ENCODE peak calls at places on chromosomes 5 and 9, in four cellular contexts. One of them, this sample, is unnamed.

GRCh38 chr5:69288069-69288468 is 44.5 kb downstream of the CCDC125 start:
- DNase-seq in RPMI7951: no peak
- DNase-seq in KG1: no peak
- DNase-seq in pancreas: no peak
- DNase-seq in this sample: no peak

GRCh38 chr5:84383816-84384603 is 670 bp downstream of the EDIL3 start:
- DNase-seq in RPMI7951: peak
- DNase-seq in pancreas: no peak
- DNase-seq in KG1: no peak
- DNase-seq in this sample: no peak

GRCh38 chr5:133939668-133940067 is 28.8 kb downstream of the C5orf15 start:
- DNase-seq in KG1: no peak
- DNase-seq in RPMI7951: no peak
- DNase-seq in pancreas: no peak
- DNase-seq in this sample: no peak

GRCh38 chr9:92044945-92045344 is 70.3 kb downstream of the SPTLC1 start:
- DNase-seq in pancreas: no peak
- DNase-seq in KG1: no peak
- DNase-seq in RPMI7951: no peak
- DNase-seq in this sample: no peak

GRCh38 chr5:67941750-67942450 is 273.7 kb upstream of the PIK3R1 start:
- DNase-seq in pancreas: no peak
- DNase-seq in KG1: no peak
- DNase-seq in RPMI7951: peak
- DNase-seq in this sample: no peak

GRCh38 chr5:58849995-58850667 is 267.3 kb downstream of the RAB3C start:
- DNase-seq in KG1: peak
- DNase-seq in RPMI7951: peak
- DNase-seq in pancreas: peak
- DNase-seq in this sample: peak

GRCh38 chr5:1936413-1936812 is 53.7 kb upstream of the IRX4 start:
- DNase-seq in RPMI7951: no peak
- DNase-seq in pancreas: no peak
- DNase-seq in KG1: no peak
- DNase-seq in this sample: no peak

GRCh38 chr5:32159328-32160072 is 14.6 kb downstream of the GOLPH3 start:
- DNase-seq in KG1: no peak
- DNase-seq in RPMI7951: no peak
- DNase-seq in pancreas: no peak
- DNase-seq in this sample: no peak

GRCh38 chr5:150723845-150724244 is 23.0 kb upstream of the RBM22 start:
- DNase-seq in pancreas: no peak
- DNase-seq in KG1: no peak
- DNase-seq in RPMI7951: no peak
- DNase-seq in this sample: no peak

GRCh38 chr5:169706758-169707450 is 69.8 kb downstream of the DOCK2 start:
- DNase-seq in KG1: no peak
- DNase-seq in pancreas: no peak
- DNase-seq in RPMI7951: peak
- DNase-seq in this sample: no peak

GRCh38 chr9:120636194-120636957 is 56.4 kb upstream of the CDK5RAP2 start:
- DNase-seq in pancreas: no peak
- DNase-seq in RPMI7951: no peak
- DNase-seq in KG1: no peak
- DNase-seq in this sample: no peak

GRCh38 chr5:104265531-104266130 is 703.0 kb upstream of the NUDT12 start:
- DNase-seq in pancreas: no peak
- DNase-seq in KG1: no peak
- DNase-seq in RPMI7951: peak
- DNase-seq in this sample: no peak

GRCh38 chr5:77316871-77317661 is 106.6 kb downstream of the PDE8B start:
- DNase-seq in RPMI7951: peak
- DNase-seq in KG1: no peak
- DNase-seq in pancreas: no peak
- DNase-seq in this sample: no peak

GRCh38 chr5:81590498-81591384 is 160.2 kb downstream of the SSBP2 start:
- DNase-seq in KG1: no peak
- DNase-seq in RPMI7951: no peak
- DNase-seq in pancreas: no peak
- DNase-seq in this sample: no peak

GRCh38 chr5:131381792-131382191 is 117.9 kb downstream of the CDC42SE2 start:
- DNase-seq in RPMI7951: no peak
- DNase-seq in pancreas: no peak
- DNase-seq in KG1: no peak
- DNase-seq in this sample: no peak

GRCh38 chr5:142475102-142475501 is 150.3 kb upstream of the SPRY4 start:
- DNase-seq in KG1: no peak
- DNase-seq in pancreas: no peak
- DNase-seq in RPMI7951: peak
- DNase-seq in this sample: no peak

GRCh38 chr9:77514886-77515711 is 133.0 kb downstream of the GNA14 start:
- DNase-seq in pancreas: no peak
- DNase-seq in RPMI7951: peak
- DNase-seq in KG1: peak
- DNase-seq in this sample: no peak

GRCh38 chr9:71384343-71384742 is 262.9 kb upstream of the TRPM3 start:
- DNase-seq in pancreas: no peak
- DNase-seq in RPMI7951: no peak
- DNase-seq in KG1: no peak
- DNase-seq in this sample: no peak

GRCh38 chr5:160315968-160316367 is 3.6 kb upstream of the CCNJL start:
- DNase-seq in pancreas: no peak
- DNase-seq in RPMI7951: peak
- DNase-seq in KG1: no peak
- DNase-seq in this sample: peak

GRCh38 chr9:130330202-130330601 is 64.6 kb downstream of the HMCN2 start:
- DNase-seq in KG1: no peak
- DNase-seq in RPMI7951: no peak
- DNase-seq in pancreas: no peak
- DNase-seq in this sample: no peak

GRCh38 chr5:78235289-78235688 is 59.2 kb downstream of the AP3B1 start:
- DNase-seq in KG1: no peak
- DNase-seq in pancreas: no peak
- DNase-seq in RPMI7951: no peak
- DNase-seq in this sample: no peak

GRCh38 chr5:40166757-40167156 is 513.0 kb upstream of the PTGER4 start:
- DNase-seq in KG1: no peak
- DNase-seq in pancreas: no peak
- DNase-seq in RPMI7951: peak
- DNase-seq in this sample: no peak

GRCh38 chr5:161719157-161719556 is 33.6 kb downstream of the GABRA6 start:
- DNase-seq in pancreas: no peak
- DNase-seq in RPMI7951: no peak
- DNase-seq in KG1: no peak
- DNase-seq in this sample: no peak

GRCh38 chr5:109062669-109063068 is 315.0 kb downstream of the FER start:
- DNase-seq in KG1: no peak
- DNase-seq in RPMI7951: no peak
- DNase-seq in pancreas: no peak
- DNase-seq in this sample: no peak

GRCh38 chr9:78954286-78954685 is 617.5 kb upstream of the TLE4 start:
- DNase-seq in RPMI7951: no peak
- DNase-seq in pancreas: no peak
- DNase-seq in KG1: no peak
- DNase-seq in this sample: no peak

GRCh38 chr5:169374761-169375160 is 73.8 kb upstream of the SLIT3 start:
- DNase-seq in RPMI7951: peak
- DNase-seq in KG1: no peak
- DNase-seq in pancreas: no peak
- DNase-seq in this sample: no peak

GRCh38 chr9:335373-335772 is 120.7 kb downstream of the DOCK8 start:
- DNase-seq in KG1: no peak
- DNase-seq in pancreas: no peak
- DNase-seq in RPMI7951: no peak
- DNase-seq in this sample: no peak

GRCh38 chr5:7884491-7885273 is 15.7 kb downstream of the MTRR start:
- DNase-seq in RPMI7951: no peak
- DNase-seq in KG1: no peak
- DNase-seq in pancreas: no peak
- DNase-seq in this sample: no peak

GRCh38 chr9:20788526-20789421 is 104.7 kb downstream of the FOCAD start:
- DNase-seq in pancreas: no peak
- DNase-seq in RPMI7951: no peak
- DNase-seq in KG1: no peak
- DNase-seq in this sample: no peak